ENCODE peak calls at places on chromosome 7, in eight cellular contexts. Q, C, G, B, P, Y, K and H are unnamed samples.

GRCh38 chr7:4648111-4648510 is 34.0 kb upstream of the FOXK1 start:
- DNase-seq in C (no peak), P (no peak), Y (no peak), G (no peak), Q (no peak), B (no peak), K (no peak), H (no peak)

GRCh38 chr7:46744957-46745699 is 824.1 kb upstream of the IGFBP3 start:
- DNase-seq in G (no peak), B (no peak), K (no peak), C (no peak), Y (no peak), Q (no peak), P (no peak), H (no peak)

GRCh38 chr7:68166525-68166924 is 1169.9 kb downstream of the TYW1 start:
- DNase-seq in P (no peak), G (no peak), Y (no peak), C (no peak), B (no peak), Q (no peak), K (no peak), H (no peak)

GRCh38 chr7:151423226-151423625 is 13.4 kb upstream of the WDR86 start:
- DNase-seq in P (no peak), G (no peak), Q (no peak), K (no peak), C (no peak), B (no peak), Y (no peak), H (no peak)

GRCh38 chr7:20786049-20786412 is 655 bp downstream of the SP8 start:
- DNase-seq in Q (no peak), Y (no peak), P (no peak), K (no peak), G (no peak), B (no peak), C (no peak), H (no peak)

GRCh38 chr7:143008007-143008901 is 18.7 kb downstream of the OR9A2 start:
- DNase-seq in Y (peak), Q (peak), B (peak), G (peak), K (peak), C (peak), P (peak), H (no peak)

GRCh38 chr7:84102213-84102612 is 92.4 kb downstream of the SEMA3A start:
- DNase-seq in Y (no peak), Q (no peak), B (peak), C (peak), K (no peak), G (no peak), P (no peak), H (no peak)

GRCh38 chr7:111392294-111392693 is 170.0 kb downstream of the IMMP2L start:
- DNase-seq in G (no peak), P (no peak), B (peak), C (no peak), Y (no peak), K (no peak), Q (no peak), H (no peak)

GRCh38 chr7:54705436-54705835 is 53.6 kb downstream of the SEC61G start:
- DNase-seq in G (no peak), K (no peak), Y (no peak), P (peak), B (peak), Q (no peak), C (peak), H (peak)

GRCh38 chr7:105009667-105010537 is 4.1 kb upstream of the KMT2E start:
- DNase-seq in P (no peak), Y (no peak), G (no peak), B (no peak), Q (no peak), C (no peak), K (no peak), H (no peak)

GRCh38 chr7:96728139-96728538 is 18.5 kb upstream of the SEM1 start:
- DNase-seq in B (no peak), K (no peak), P (no peak), Y (no peak), G (no peak), Q (no peak), C (peak), H (no peak)

GRCh38 chr7:155804897-155805825 is 7.1 kb downstream of the SHH start:
- DNase-seq in C (peak), Q (no peak), K (peak), B (peak), G (no peak), Y (peak), P (no peak), H (peak)

GRCh38 chr7:138872576-138872975 is 74.6 kb upstream of the ATP6V0A4 start:
- DNase-seq in Y (no peak), B (peak), P (peak), Q (no peak), C (peak), K (no peak), G (no peak), H (no peak)

GRCh38 chr7:103048833-103049232 is 25.8 kb downstream of the FBXL13 start:
- DNase-seq in B (no peak), K (no peak), P (no peak), Y (no peak), Q (no peak), G (no peak), C (no peak), H (no peak)

GRCh38 chr7:100684534-100685042 is 9.5 kb downstream of the GIGYF1 start:
- DNase-seq in G (no peak), C (no peak), Q (no peak), P (no peak), B (no peak), K (no peak), Y (no peak), H (no peak)

GRCh38 chr7:74101061-74101681 is 17.6 kb downstream of the LIMK1 start:
- DNase-seq in B (peak), K (no peak), P (no peak), G (no peak), Q (no peak), Y (no peak), C (no peak), H (no peak)

GRCh38 chr7:1758417-1758858 is 88.4 kb downstream of the ELFN1 start:
- DNase-seq in P (peak), Q (no peak), B (peak), C (peak), Y (peak), K (no peak), G (no peak), H (no peak)

GRCh38 chr7:9507281-9507680 is 1073.9 kb downstream of the NXPH1 start:
- DNase-seq in P (no peak), K (no peak), G (no peak), Y (no peak), Q (no peak), C (no peak), B (no peak), H (peak)

GRCh38 chr7:155336812-155337602 is 39.3 kb downstream of the INSIG1 start:
- DNase-seq in B (no peak), C (no peak), Y (no peak), P (no peak), Q (no peak), K (no peak), G (no peak), H (no peak)

GRCh38 chr7:142733271-142733670 is 16.0 kb upstream of the PRSS1 start:
- DNase-seq in B (no peak), C (no peak), K (no peak), G (no peak), P (no peak), Y (no peak), Q (no peak), H (no peak)

GRCh38 chr7:155222046-155222445 is 75.6 kb upstream of the INSIG1 start:
- DNase-seq in P (no peak), Y (no peak), C (no peak), K (no peak), G (no peak), B (no peak), Q (no peak), H (no peak)

GRCh38 chr7:38276096-38276857 is 2.8 kb upstream of the TARP start:
- DNase-seq in G (no peak), B (no peak), K (no peak), Y (no peak), P (no peak), C (no peak), Q (no peak), H (no peak)

GRCh38 chr7:47285860-47286491 is 295.9 kb downstream of the TNS3 start:
- DNase-seq in K (no peak), P (no peak), Q (no peak), G (no peak), B (peak), C (no peak), Y (no peak), H (no peak)

GRCh38 chr7:114942443-114943175 is 20.7 kb downstream of the MDFIC start:
- DNase-seq in B (no peak), P (no peak), C (no peak), G (no peak), Q (no peak), Y (no peak), K (no peak), H (no peak)

GRCh38 chr7:142012825-142013506 is 17.3 kb downstream of the MGAM start:
- DNase-seq in C (peak), K (no peak), P (no peak), G (no peak), Y (no peak), Q (no peak), B (peak), H (no peak)

GRCh38 chr7:129670636-129671035 is 59.1 kb downstream of the NRF1 start:
- DNase-seq in Q (no peak), Y (no peak), P (no peak), G (no peak), K (no peak), B (peak), C (no peak), H (no peak)

GRCh38 chr7:157962458-157963306 is 624.9 kb downstream of the PTPRN2 start:
- DNase-seq in P (no peak), Y (no peak), Q (no peak), C (no peak), G (no peak), K (no peak), B (no peak), H (no peak)

GRCh38 chr7:32357535-32358277 is 132.5 kb downstream of the LSM5 start:
- DNase-seq in G (no peak), Y (no peak), P (no peak), C (peak), B (no peak), Q (no peak), K (peak), H (no peak)

GRCh38 chr7:128026551-128026950 is 4.7 kb downstream of the LRRC4 start:
- DNase-seq in Y (no peak), P (no peak), Q (no peak), K (no peak), C (no peak), G (no peak), B (no peak), H (no peak)

GRCh38 chr7:2508327-2509231 is 11.0 kb upstream of the LFNG start:
- DNase-seq in B (no peak), Q (no peak), P (peak), K (no peak), Y (peak), G (no peak), C (peak), H (no peak)

GRCh38 chr7:143512488-143513340 is 35.0 kb downstream of the TAS2R41 start:
- DNase-seq in P (no peak), K (no peak), B (peak), G (no peak), Q (no peak), Y (no peak), C (peak), H (no peak)

GRCh38 chr7:107687656-107688055 is 27.0 kb downstream of the SLC26A4 start:
- DNase-seq in B (no peak), P (no peak), K (no peak), G (no peak), C (peak), Y (no peak), Q (no peak), H (no peak)

GRCh38 chr7:90209776-90210175 is 1.8 kb upstream of the STEAP2 start:
- DNase-seq in C (peak), K (no peak), B (peak), Q (no peak), P (no peak), G (no peak), Y (no peak), H (no peak)

GRCh38 chr7:90210475-90210874 is 1.1 kb upstream of the STEAP2 start:
- DNase-seq in Y (no peak), P (no peak), K (no peak), G (no peak), B (no peak), Q (no peak), C (no peak), H (no peak)

GRCh38 chr7:90212149-90212495 is 582 bp downstream of the STEAP2 start:
- DNase-seq in K (no peak), Y (no peak), P (no peak), Q (no peak), G (no peak), C (no peak), B (peak), H (no peak)

GRCh38 chr7:90210925-90211324 is 615 bp upstream of the STEAP2 start:
- DNase-seq in P (no peak), C (no peak), B (no peak), Q (no peak), Y (no peak), G (peak), K (no peak), H (no peak)

DNA sequence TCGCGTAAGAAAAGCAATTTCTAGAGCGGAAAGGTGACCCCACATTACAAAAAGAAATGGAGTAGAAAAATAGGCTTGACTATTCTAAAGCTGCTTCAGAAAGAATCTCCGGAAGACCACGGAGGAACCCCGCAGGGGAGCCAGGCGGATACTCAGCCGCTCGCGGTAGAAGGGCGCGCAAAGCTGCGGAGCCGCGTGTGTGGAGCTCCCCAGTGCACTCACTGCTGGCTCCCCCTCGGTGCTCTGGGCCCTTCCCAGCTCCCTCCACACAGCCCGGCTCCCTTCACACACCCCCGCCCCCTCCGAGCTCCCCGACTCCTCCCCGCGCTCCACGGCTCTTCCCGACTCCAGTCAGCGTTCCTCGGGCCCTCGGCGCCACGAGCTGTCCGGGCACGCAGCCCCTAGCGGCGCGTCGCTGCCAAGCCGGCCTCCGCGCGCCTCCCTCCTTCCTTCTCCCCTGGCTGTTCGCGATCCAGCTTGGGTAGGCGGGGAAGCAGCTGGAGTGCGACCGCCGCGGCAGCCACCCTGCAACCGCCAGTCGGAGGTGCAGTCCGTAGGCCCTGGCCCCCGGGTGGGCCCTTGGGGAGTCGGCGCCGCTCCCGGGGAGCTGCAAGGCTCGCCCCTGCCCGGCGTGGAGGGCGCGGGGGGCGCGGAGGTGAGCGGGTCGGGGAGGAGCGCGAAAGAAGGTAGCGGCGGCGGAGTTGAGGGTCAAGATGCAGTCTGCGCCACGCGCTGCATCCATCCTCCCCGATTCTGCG is at the start of gene STEAP2:
- DNase-seq in B (peak), Y (peak), P (peak), Q (peak), C (peak), G (peak), K (peak), H (peak)
- TF ChIP-seq CTCF in B (peak), Y (no peak), P (peak), Q (peak), C (peak), G (peak), K (peak), H (peak)

GRCh38 chr7:30757343-30757695 is 5.4 kb downstream of the INMT start:
- DNase-seq in Q (no peak), P (no peak), K (no peak), G (no peak), Y (no peak), B (no peak), C (no peak), H (no peak)

GRCh38 chr7:30752979-30753378 is 1.0 kb downstream of the INMT start:
- DNase-seq in G (peak), B (peak), P (no peak), K (no peak), Q (no peak), Y (peak), C (no peak), H (no peak)

GRCh38 chr7:30752484-30752883 is 549 bp downstream of the INMT start:
- DNase-seq in G (no peak), K (no peak), Y (no peak), P (no peak), C (no peak), B (no peak), Q (no peak), H (no peak)

GRCh38 chr7:30754315-30754877 is 2.5 kb downstream of the INMT start:
- DNase-seq in P (no peak), K (no peak), C (no peak), G (no peak), Q (no peak), Y (no peak), B (no peak), H (no peak)

DNA sequence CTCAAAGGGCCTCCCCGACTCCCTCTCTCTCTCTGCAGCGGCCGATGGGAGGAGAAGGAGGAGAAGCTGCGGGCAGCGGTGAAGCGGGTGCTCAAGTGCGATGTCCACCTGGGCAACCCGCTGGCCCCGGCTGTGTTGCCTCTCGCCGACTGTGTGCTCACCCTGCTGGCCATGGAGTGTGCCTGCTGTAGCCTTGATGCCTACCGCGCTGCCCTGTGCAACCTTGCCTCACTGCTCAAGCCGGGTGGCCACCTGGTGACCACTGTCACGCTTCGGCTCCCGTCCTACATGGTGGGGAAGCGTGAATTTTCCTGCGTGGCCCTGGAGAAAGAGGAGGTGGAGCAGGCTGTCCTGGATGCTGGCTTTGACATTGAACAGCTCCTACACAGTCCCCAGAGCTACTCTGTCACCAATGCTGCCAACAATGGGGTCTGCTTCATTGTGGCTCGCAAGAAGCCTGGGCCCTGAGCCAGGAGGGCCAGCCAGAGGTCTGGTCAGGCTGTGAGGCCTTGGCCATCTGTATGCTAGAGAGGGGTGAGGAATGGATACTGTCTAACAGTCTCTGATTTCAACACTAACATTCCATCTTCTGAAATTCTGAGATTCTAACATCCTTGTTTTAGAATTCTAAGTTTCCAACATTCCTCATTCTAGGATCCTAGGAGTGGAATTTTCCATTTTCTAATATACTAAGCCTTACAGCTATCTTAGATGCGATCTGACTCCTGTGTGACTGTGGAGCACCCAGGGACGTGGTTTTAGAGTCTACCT is 3.6 kb downstream of the INMT start:
- DNase-seq in P (no peak), K (no peak), G (no peak), Q (no peak), B (peak), C (no peak), Y (peak), H (no peak)
- TF ChIP-seq CTCF in P (no peak), K (no peak), G (no peak), Q (no peak), B (no peak), C (no peak), Y (no peak), H (no peak)

GRCh38 chr7:149565096-149565382 is 67.4 kb upstream of the ZNF746 start:
- DNase-seq in K (no peak), C (no peak), Q (no peak), Y (no peak), B (no peak), G (no peak), P (no peak), H (no peak)
- TF ChIP-seq CTCF in K (no peak), C (no peak), Q (no peak), Y (no peak), B (no peak), G (no peak), P (no peak), H (no peak)

GRCh38 chr7:520503-521161 is 986 bp upstream of the PDGFA start:
- DNase-seq in B (no peak), P (no peak), C (no peak), G (no peak), Y (peak), K (no peak), Q (no peak), H (no peak)
- TF ChIP-seq CTCF in B (no peak), P (no peak), C (peak), G (no peak), Y (no peak), K (no peak), Q (no peak), H (no peak)

GRCh38 chr7:116595063-116595462 is 70.2 kb downstream of the CAV1 start:
- DNase-seq in K (no peak), C (peak), Q (no peak), P (no peak), Y (no peak), G (no peak), B (no peak), H (no peak)

GRCh38 chr7:116601426-116601825 is 70.6 kb upstream of the MET start:
- DNase-seq in K (no peak), P (no peak), Q (no peak), G (no peak), Y (no peak), B (no peak), C (no peak), H (no peak)

GRCh38 chr7:116597384-116597783 is 72.5 kb downstream of the CAV1 start:
- DNase-seq in Q (no peak), G (no peak), P (no peak), C (no peak), B (no peak), Y (no peak), K (no peak), H (no peak)

GRCh38 chr7:116598846-116599245 is 73.2 kb upstream of the MET start:
- DNase-seq in B (peak), Q (no peak), Y (no peak), K (no peak), C (no peak), P (no peak), G (no peak), H (no peak)

DNA sequence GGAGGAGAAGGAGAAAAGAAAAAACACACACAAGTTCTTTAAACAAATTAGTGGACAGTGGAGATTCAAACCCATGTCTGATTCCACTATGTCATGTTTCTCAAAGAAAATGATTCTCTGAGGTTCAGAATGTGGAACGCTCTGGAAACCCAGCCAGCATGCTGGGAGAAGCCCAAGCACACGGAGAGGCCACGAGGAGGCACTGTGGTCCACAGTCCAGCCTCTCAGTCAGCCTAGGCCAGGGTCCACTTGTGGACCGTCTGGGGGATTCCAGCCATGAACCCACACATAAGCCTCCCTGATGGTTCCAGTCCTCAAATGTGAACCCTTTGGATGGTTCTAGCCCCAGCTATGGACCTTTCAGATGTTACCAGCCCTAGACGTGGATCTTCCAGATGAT is 73.4 kb downstream of the CAV1 start:
- DNase-seq in Y (no peak), Q (peak), B (no peak), P (peak), G (no peak), C (no peak), K (no peak), H (no peak)
- TF ChIP-seq CTCF in Y (no peak), Q (peak), B (peak), P (peak), G (no peak), C (peak), K (no peak), H (no peak)

GRCh38 chr7:26189000-26189539 is 11.5 kb downstream of the HNRNPA2B1 start:
- DNase-seq in Q (no peak), G (no peak), K (no peak), B (no peak), Y (no peak), C (no peak), P (no peak), H (no peak)
- TF ChIP-seq CTCF in Q (no peak), G (no peak), K (no peak), B (no peak), Y (no peak), C (no peak), P (no peak), H (no peak)